ENCODE peak calls at places on chromosomes 11 and 22, in six cellular contexts. One of them, this sample, is unnamed. For H3K9me3, the result is how much of the 10 kb centered on the place peaks cover.

GRCh38 chr11:76614471-76615183 is 55.9 kb downstream of the LRRC32 start:
- DNase-seq in ovary: peak
- DNase-seq in A549: no peak
- DNase-seq in left lung: no peak
- DNase-seq in CD8-positive, alpha-beta memory T cell: no peak
- DNase-seq in PC-3: no peak
- DNase-seq in this sample: no peak

GRCh38 chr22:43110927-43111623 is 525 bp downstream of the BIK start:
- DNase-seq in ovary: no peak
- DNase-seq in A549: no peak
- DNase-seq in left lung: peak
- DNase-seq in CD8-positive, alpha-beta memory T cell: peak
- DNase-seq in PC-3: peak
- DNase-seq in this sample: peak

GRCh38 chr11:11965656-11966353 is 42.6 kb downstream of the DKK3 start:
- DNase-seq in ovary: no peak
- DNase-seq in A549: no peak
- DNase-seq in left lung: no peak
- DNase-seq in CD8-positive, alpha-beta memory T cell: no peak
- DNase-seq in PC-3: no peak
- DNase-seq in this sample: no peak

GRCh38 chr11:131409307-131409706 is 38.9 kb downstream of the NTM start:
- DNase-seq in ovary: no peak
- DNase-seq in A549: no peak
- DNase-seq in left lung: no peak
- DNase-seq in CD8-positive, alpha-beta memory T cell: no peak
- DNase-seq in PC-3: no peak
- DNase-seq in this sample: no peak

GRCh38 chr11:47204633-47204989 is 10.2 kb upstream of the DDB2 start:
- DNase-seq in ovary: no peak
- DNase-seq in A549: peak
- DNase-seq in left lung: no peak
- DNase-seq in CD8-positive, alpha-beta memory T cell: no peak
- DNase-seq in PC-3: peak
- DNase-seq in this sample: no peak

GRCh38 chr22:17772963-17773605 is 1.2 kb downstream of the BID start:
- DNase-seq in ovary: no peak
- DNase-seq in A549: no peak
- DNase-seq in left lung: no peak
- DNase-seq in CD8-positive, alpha-beta memory T cell: no peak
- DNase-seq in PC-3: peak
- DNase-seq in this sample: no peak

GRCh38 chr22:35310556-35311550 is 11.2 kb downstream of the TOM1 start:
- DNase-seq in ovary: peak
- DNase-seq in A549: no peak
- DNase-seq in left lung: peak
- DNase-seq in CD8-positive, alpha-beta memory T cell: no peak
- DNase-seq in PC-3: peak
- DNase-seq in this sample: no peak

GRCh38 chr22:32775957-32776356 is 25.5 kb upstream of the TIMP3 start:
- DNase-seq in ovary: no peak
- DNase-seq in A549: no peak
- DNase-seq in left lung: no peak
- DNase-seq in CD8-positive, alpha-beta memory T cell: no peak
- DNase-seq in PC-3: no peak
- DNase-seq in this sample: no peak

GRCh38 chr11:120079750-120080610 is 57.9 kb downstream of the TRIM29 start:
- DNase-seq in ovary: no peak
- DNase-seq in A549: no peak
- DNase-seq in left lung: no peak
- DNase-seq in CD8-positive, alpha-beta memory T cell: no peak
- DNase-seq in PC-3: no peak
- DNase-seq in this sample: no peak

GRCh38 chr11:2306971-2307732 is 5.3 kb downstream of the TSPAN32 start:
- DNase-seq in ovary: peak
- DNase-seq in A549: no peak
- DNase-seq in left lung: no peak
- DNase-seq in CD8-positive, alpha-beta memory T cell: no peak
- DNase-seq in PC-3: no peak
- DNase-seq in this sample: no peak

DNA sequence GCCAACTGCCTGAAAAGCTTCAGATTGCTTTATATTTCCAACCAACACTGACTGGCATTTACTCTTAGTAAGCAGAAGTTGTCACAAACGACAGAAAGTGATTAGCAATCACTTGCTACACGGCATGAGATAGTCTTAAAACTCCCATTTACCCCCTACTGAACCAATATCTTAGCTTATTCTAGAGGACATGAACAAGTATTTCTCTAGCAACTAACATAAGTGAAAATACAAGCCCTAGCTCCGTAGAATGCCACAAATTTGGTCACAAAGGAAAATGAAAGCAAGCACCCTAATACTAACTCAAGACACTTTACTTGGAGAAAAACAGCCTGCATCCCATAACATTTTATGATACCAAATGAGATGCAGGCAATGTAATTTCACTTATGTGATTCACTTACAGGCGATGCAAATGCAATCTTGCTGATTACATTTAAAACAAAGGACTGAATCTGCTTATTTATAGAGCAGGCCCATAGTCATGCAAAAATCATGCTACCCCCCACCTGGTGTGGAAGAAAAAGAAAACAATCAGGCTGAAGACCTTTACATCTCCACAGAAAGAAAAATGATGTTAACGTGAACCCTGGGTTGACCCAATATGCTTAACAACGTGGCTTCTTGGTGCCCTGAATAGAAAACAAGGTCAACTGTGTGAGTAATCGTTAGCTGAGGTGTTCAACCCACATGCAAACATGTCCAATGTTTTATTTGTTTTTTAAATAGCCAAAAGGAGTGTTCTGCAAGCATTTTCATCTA is 25.6 kb downstream of the MPPED2 start:
- DNase-seq in ovary: no peak
- DNase-seq in A549: no peak
- DNase-seq in left lung: no peak
- DNase-seq in CD8-positive, alpha-beta memory T cell: no peak
- DNase-seq in PC-3: no peak
- DNase-seq in this sample: no peak
- H3K27ac ChIP-seq in ovary: no peak
- H3K27ac ChIP-seq in A549: no peak
- H3K27ac ChIP-seq in left lung: no peak
- H3K27ac ChIP-seq in CD8-positive, alpha-beta memory T cell: no peak
- H3K27ac ChIP-seq in PC-3: no peak
- H3K27ac ChIP-seq in this sample: no peak

DNA sequence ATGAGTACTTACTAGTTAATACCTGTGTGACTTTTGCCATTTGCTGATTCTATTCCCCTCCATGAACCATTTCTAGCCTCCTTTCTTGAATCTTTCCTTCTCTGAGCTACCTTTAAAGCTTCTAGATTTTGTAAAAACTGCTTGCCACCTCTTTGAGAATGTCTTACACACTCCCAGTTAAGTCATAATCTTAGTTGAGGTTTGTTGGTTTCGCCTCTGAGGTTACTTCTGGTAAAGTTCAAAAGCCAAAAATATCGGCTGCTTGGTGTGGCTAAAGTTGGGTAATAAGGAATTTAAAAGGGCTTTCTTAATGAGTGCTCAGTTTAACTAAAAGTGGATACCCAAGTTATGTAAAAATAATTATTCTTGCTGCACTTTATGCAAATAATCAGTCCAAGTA is 10.4 kb upstream of the GLYAT start:
- DNase-seq in ovary: no peak
- DNase-seq in A549: no peak
- DNase-seq in left lung: no peak
- DNase-seq in CD8-positive, alpha-beta memory T cell: no peak
- DNase-seq in PC-3: no peak
- DNase-seq in this sample: no peak
- H3K9me3 ChIP-seq in ovary: under half
- H3K9me3 ChIP-seq in A549: under half
- H3K9me3 ChIP-seq in left lung: under half
- H3K9me3 ChIP-seq in CD8-positive, alpha-beta memory T cell: under half
- H3K9me3 ChIP-seq in PC-3: under half
- H3K9me3 ChIP-seq in this sample: under half

DNA sequence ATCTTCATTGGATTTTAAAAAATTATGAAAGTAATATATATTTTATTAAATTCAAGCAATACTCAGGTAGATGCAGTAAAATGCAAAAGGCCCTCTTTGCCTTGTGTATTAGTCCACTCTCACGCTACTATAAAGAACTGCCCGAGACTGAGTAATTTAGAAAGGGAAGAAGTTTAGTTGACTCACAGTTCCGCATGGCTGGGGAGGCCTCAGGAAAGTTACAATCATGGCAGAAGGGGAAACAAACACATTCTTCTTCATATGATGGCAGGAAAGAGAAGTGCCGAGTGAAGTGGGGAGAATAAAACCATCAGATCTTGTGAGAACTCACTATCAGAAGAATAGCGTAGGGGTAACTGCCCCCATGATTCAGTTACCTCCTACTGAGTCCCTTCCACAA is 130.8 kb downstream of the HIPK3 start:
- DNase-seq in ovary: no peak
- DNase-seq in A549: no peak
- DNase-seq in left lung: no peak
- DNase-seq in CD8-positive, alpha-beta memory T cell: no peak
- DNase-seq in PC-3: no peak
- DNase-seq in this sample: no peak
- H3K4me3 ChIP-seq in ovary: no peak
- H3K4me3 ChIP-seq in A549: no peak
- H3K4me3 ChIP-seq in left lung: no peak
- H3K4me3 ChIP-seq in CD8-positive, alpha-beta memory T cell: no peak
- H3K4me3 ChIP-seq in PC-3: no peak
- H3K4me3 ChIP-seq in this sample: no peak

GRCh38 chr22:23063539-23064380 is 6.6 kb upstream of the GNAZ start:
- DNase-seq in ovary: peak
- DNase-seq in A549: no peak
- DNase-seq in left lung: peak
- DNase-seq in CD8-positive, alpha-beta memory T cell: no peak
- DNase-seq in PC-3: no peak
- DNase-seq in this sample: no peak

GRCh38 chr22:23065495-23066122 is 4.7 kb upstream of the GNAZ start:
- DNase-seq in ovary: peak
- DNase-seq in A549: no peak
- DNase-seq in left lung: peak
- DNase-seq in CD8-positive, alpha-beta memory T cell: no peak
- DNase-seq in PC-3: no peak
- DNase-seq in this sample: no peak

GRCh38 chr22:23065069-23065451 is 5.3 kb upstream of the GNAZ start:
- DNase-seq in ovary: peak
- DNase-seq in A549: no peak
- DNase-seq in left lung: peak
- DNase-seq in CD8-positive, alpha-beta memory T cell: no peak
- DNase-seq in PC-3: no peak
- DNase-seq in this sample: no peak

GRCh38 chr22:23062616-23063538 is 7.4 kb upstream of the GNAZ start:
- DNase-seq in ovary: peak
- DNase-seq in A549: no peak
- DNase-seq in left lung: no peak
- DNase-seq in CD8-positive, alpha-beta memory T cell: no peak
- DNase-seq in PC-3: no peak
- DNase-seq in this sample: no peak

DNA sequence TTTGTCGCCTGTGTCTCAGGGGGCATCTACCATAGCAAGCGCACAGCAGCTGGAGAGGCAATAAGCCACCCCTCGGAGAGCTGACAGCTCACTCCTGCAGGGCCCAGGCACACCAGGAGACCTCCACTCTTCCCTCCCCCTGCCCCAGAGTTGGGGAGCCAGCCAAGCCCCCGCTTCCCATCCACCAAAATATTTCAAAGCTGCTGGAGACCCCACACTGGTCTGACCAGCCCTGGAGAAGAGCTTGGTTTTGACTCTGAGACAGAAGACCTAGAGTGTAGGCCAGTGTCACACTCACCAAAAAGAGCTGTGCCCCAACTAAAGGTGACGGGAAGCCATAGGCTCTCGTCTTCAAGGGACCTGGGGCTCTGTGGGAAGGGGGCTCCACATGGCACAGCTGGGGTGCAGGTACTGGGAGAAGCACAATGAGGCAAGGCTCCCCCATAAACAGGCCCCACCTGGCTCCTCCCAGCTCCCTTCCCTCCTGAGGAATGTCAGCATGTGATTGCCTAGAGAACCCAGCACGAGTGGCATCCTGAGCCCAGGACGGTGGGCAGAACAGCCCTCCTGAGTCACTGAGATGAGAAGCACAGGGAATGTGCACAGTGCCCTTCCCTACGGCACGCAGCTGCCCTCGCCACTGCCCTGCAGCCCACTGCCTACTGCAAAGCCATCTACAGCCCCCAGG is 5.8 kb upstream of the GNAZ start:
- DNase-seq in ovary: no peak
- DNase-seq in A549: no peak
- DNase-seq in left lung: peak
- DNase-seq in CD8-positive, alpha-beta memory T cell: no peak
- DNase-seq in PC-3: no peak
- DNase-seq in this sample: no peak
- H3K27ac ChIP-seq in ovary: no peak
- H3K27ac ChIP-seq in A549: no peak
- H3K27ac ChIP-seq in left lung: no peak
- H3K27ac ChIP-seq in CD8-positive, alpha-beta memory T cell: no peak
- H3K27ac ChIP-seq in PC-3: no peak
- H3K27ac ChIP-seq in this sample: no peak

This sample was measured in effector memory CD4-positive, alpha-beta T cell.